ENCODE peak calls at places on chromosome 3, in seven cellular contexts. One of them, this sample, is unnamed.

GRCh38 chr3:136490646-136491405 is 240.7 kb downstream of the PCCB start:
- DNase-seq in colonic mucosa: no peak
- DNase-seq in lower lobe of right lung: no peak
- DNase-seq in endothelial cell of umbilical vein: no peak
- DNase-seq in CD4-positive, alpha-beta T cell: no peak
- DNase-seq in SK-N-SH: no peak
- DNase-seq in body of pancreas: no peak
- DNase-seq in this sample: no peak

GRCh38 chr3:14170569-14171159 is 7.7 kb downstream of the XPC start:
- DNase-seq in endothelial cell of umbilical vein: peak
- DNase-seq in body of pancreas: no peak
- DNase-seq in colonic mucosa: no peak
- DNase-seq in SK-N-SH: no peak
- DNase-seq in CD4-positive, alpha-beta T cell: no peak
- DNase-seq in lower lobe of right lung: no peak
- DNase-seq in this sample: no peak

GRCh38 chr3:45176912-45177311 is 30.7 kb upstream of the CDCP1 start:
- DNase-seq in body of pancreas: no peak
- DNase-seq in CD4-positive, alpha-beta T cell: no peak
- DNase-seq in SK-N-SH: no peak
- DNase-seq in endothelial cell of umbilical vein: no peak
- DNase-seq in colonic mucosa: no peak
- DNase-seq in lower lobe of right lung: no peak
- DNase-seq in this sample: no peak

GRCh38 chr3:139032326-139033002 is 11.7 kb upstream of the PRR23B start:
- DNase-seq in SK-N-SH: no peak
- DNase-seq in colonic mucosa: no peak
- DNase-seq in lower lobe of right lung: no peak
- DNase-seq in body of pancreas: no peak
- DNase-seq in CD4-positive, alpha-beta T cell: no peak
- DNase-seq in endothelial cell of umbilical vein: no peak
- DNase-seq in this sample: no peak

GRCh38 chr3:112415390-112415789 is 82.4 kb downstream of the CD200 start:
- DNase-seq in body of pancreas: no peak
- DNase-seq in SK-N-SH: no peak
- DNase-seq in lower lobe of right lung: no peak
- DNase-seq in CD4-positive, alpha-beta T cell: no peak
- DNase-seq in endothelial cell of umbilical vein: no peak
- DNase-seq in colonic mucosa: no peak
- DNase-seq in this sample: no peak

GRCh38 chr3:14295777-14296176 is 106.6 kb upstream of the SLC6A6 start:
- DNase-seq in lower lobe of right lung: no peak
- DNase-seq in colonic mucosa: no peak
- DNase-seq in CD4-positive, alpha-beta T cell: no peak
- DNase-seq in SK-N-SH: no peak
- DNase-seq in endothelial cell of umbilical vein: no peak
- DNase-seq in body of pancreas: no peak
- DNase-seq in this sample: no peak

GRCh38 chr3:139121513-139122220 is 77.0 kb upstream of the PRR23C start:
- DNase-seq in lower lobe of right lung: no peak
- DNase-seq in colonic mucosa: peak
- DNase-seq in CD4-positive, alpha-beta T cell: no peak
- DNase-seq in endothelial cell of umbilical vein: no peak
- DNase-seq in body of pancreas: peak
- DNase-seq in SK-N-SH: no peak
- DNase-seq in this sample: peak

GRCh38 chr3:177594096-177594495 is 396.8 kb upstream of the TBL1XR1 start:
- DNase-seq in endothelial cell of umbilical vein: no peak
- DNase-seq in CD4-positive, alpha-beta T cell: no peak
- DNase-seq in body of pancreas: no peak
- DNase-seq in SK-N-SH: no peak
- DNase-seq in lower lobe of right lung: no peak
- DNase-seq in colonic mucosa: peak
- DNase-seq in this sample: no peak

GRCh38 chr3:32334675-32335074 is 57.0 kb upstream of the CMTM7 start:
- DNase-seq in lower lobe of right lung: no peak
- DNase-seq in SK-N-SH: no peak
- DNase-seq in CD4-positive, alpha-beta T cell: peak
- DNase-seq in endothelial cell of umbilical vein: no peak
- DNase-seq in body of pancreas: no peak
- DNase-seq in colonic mucosa: no peak
- DNase-seq in this sample: no peak

GRCh38 chr3:49792371-49793150 is 6.2 kb upstream of the IP6K1 start:
- DNase-seq in CD4-positive, alpha-beta T cell: no peak
- DNase-seq in body of pancreas: no peak
- DNase-seq in lower lobe of right lung: no peak
- DNase-seq in colonic mucosa: no peak
- DNase-seq in SK-N-SH: peak
- DNase-seq in endothelial cell of umbilical vein: no peak
- DNase-seq in this sample: no peak

GRCh38 chr3:123522666-123523412 is 62.0 kb downstream of the HACD2 start:
- DNase-seq in CD4-positive, alpha-beta T cell: peak
- DNase-seq in SK-N-SH: no peak
- DNase-seq in endothelial cell of umbilical vein: peak
- DNase-seq in colonic mucosa: no peak
- DNase-seq in lower lobe of right lung: no peak
- DNase-seq in body of pancreas: no peak
- DNase-seq in this sample: no peak

GRCh38 chr3:15812183-15812582 is 14.4 kb upstream of the ANKRD28 start:
- DNase-seq in CD4-positive, alpha-beta T cell: no peak
- DNase-seq in SK-N-SH: peak
- DNase-seq in body of pancreas: no peak
- DNase-seq in colonic mucosa: no peak
- DNase-seq in lower lobe of right lung: no peak
- DNase-seq in endothelial cell of umbilical vein: peak
- DNase-seq in this sample: no peak

GRCh38 chr3:15810702-15811101 is 12.9 kb upstream of the ANKRD28 start:
- DNase-seq in CD4-positive, alpha-beta T cell: no peak
- DNase-seq in SK-N-SH: no peak
- DNase-seq in body of pancreas: no peak
- DNase-seq in endothelial cell of umbilical vein: peak
- DNase-seq in lower lobe of right lung: no peak
- DNase-seq in colonic mucosa: peak
- DNase-seq in this sample: no peak

GRCh38 chr3:15819576-15819975 is 21.8 kb upstream of the ANKRD28 start:
- DNase-seq in endothelial cell of umbilical vein: no peak
- DNase-seq in body of pancreas: no peak
- DNase-seq in SK-N-SH: no peak
- DNase-seq in CD4-positive, alpha-beta T cell: no peak
- DNase-seq in colonic mucosa: no peak
- DNase-seq in lower lobe of right lung: no peak
- DNase-seq in this sample: no peak

GRCh38 chr3:15819043-15819442 is 21.3 kb upstream of the ANKRD28 start:
- DNase-seq in SK-N-SH: no peak
- DNase-seq in body of pancreas: no peak
- DNase-seq in lower lobe of right lung: no peak
- DNase-seq in colonic mucosa: no peak
- DNase-seq in endothelial cell of umbilical vein: no peak
- DNase-seq in CD4-positive, alpha-beta T cell: no peak
- DNase-seq in this sample: no peak

DNA sequence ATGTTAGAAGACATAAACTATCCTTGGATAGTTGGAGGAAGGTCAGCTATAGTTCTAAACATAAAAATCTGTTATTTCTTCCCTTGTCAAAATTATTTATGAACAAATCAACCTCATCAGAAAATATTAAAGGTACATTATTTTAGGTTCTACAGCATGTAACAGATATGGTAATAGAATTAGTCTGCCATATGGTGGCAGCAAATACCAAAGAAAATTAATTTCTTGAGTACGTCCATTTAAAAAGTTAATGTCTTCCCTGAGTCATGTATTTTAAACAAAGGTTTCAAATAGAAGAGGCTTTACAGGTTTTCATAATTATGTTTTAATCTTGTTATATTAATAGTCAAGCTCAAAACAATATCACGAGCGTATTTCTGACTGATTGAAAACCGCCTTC is 17.9 kb upstream of the ANKRD28 start:
- DNase-seq in colonic mucosa: no peak
- DNase-seq in SK-N-SH: peak
- DNase-seq in CD4-positive, alpha-beta T cell: no peak
- DNase-seq in body of pancreas: no peak
- DNase-seq in endothelial cell of umbilical vein: peak
- DNase-seq in lower lobe of right lung: no peak
- DNase-seq in this sample: no peak
- TF ChIP-seq CTCF in colonic mucosa: no peak
- TF ChIP-seq CTCF in SK-N-SH: peak
- TF ChIP-seq CTCF in CD4-positive, alpha-beta T cell: peak
- TF ChIP-seq CTCF in body of pancreas: peak
- TF ChIP-seq CTCF in endothelial cell of umbilical vein: peak
- TF ChIP-seq CTCF in lower lobe of right lung: peak
- TF ChIP-seq CTCF in this sample: peak

GRCh38 chr3:20064796-20065564 is 24.7 kb downstream of the KAT2B start:
- DNase-seq in SK-N-SH: no peak
- DNase-seq in colonic mucosa: no peak
- DNase-seq in endothelial cell of umbilical vein: no peak
- DNase-seq in body of pancreas: no peak
- DNase-seq in CD4-positive, alpha-beta T cell: no peak
- DNase-seq in lower lobe of right lung: no peak
- DNase-seq in this sample: no peak

GRCh38 chr3:20066848-20067617 is 26.8 kb downstream of the KAT2B start:
- DNase-seq in CD4-positive, alpha-beta T cell: no peak
- DNase-seq in lower lobe of right lung: no peak
- DNase-seq in colonic mucosa: no peak
- DNase-seq in SK-N-SH: no peak
- DNase-seq in endothelial cell of umbilical vein: peak
- DNase-seq in body of pancreas: no peak
- DNase-seq in this sample: no peak

GRCh38 chr3:20064387-20064786 is 24.1 kb downstream of the KAT2B start:
- DNase-seq in SK-N-SH: no peak
- DNase-seq in lower lobe of right lung: no peak
- DNase-seq in colonic mucosa: no peak
- DNase-seq in CD4-positive, alpha-beta T cell: no peak
- DNase-seq in endothelial cell of umbilical vein: no peak
- DNase-seq in body of pancreas: no peak
- DNase-seq in this sample: no peak

GRCh38 chr3:20068512-20069177 is 28.4 kb downstream of the KAT2B start:
- DNase-seq in SK-N-SH: no peak
- DNase-seq in colonic mucosa: no peak
- DNase-seq in lower lobe of right lung: no peak
- DNase-seq in body of pancreas: no peak
- DNase-seq in CD4-positive, alpha-beta T cell: no peak
- DNase-seq in endothelial cell of umbilical vein: no peak
- DNase-seq in this sample: no peak

GRCh38 chr3:20066079-20066478 is 25.8 kb downstream of the KAT2B start:
- DNase-seq in SK-N-SH: no peak
- DNase-seq in endothelial cell of umbilical vein: no peak
- DNase-seq in body of pancreas: no peak
- DNase-seq in colonic mucosa: no peak
- DNase-seq in lower lobe of right lung: no peak
- DNase-seq in CD4-positive, alpha-beta T cell: no peak
- DNase-seq in this sample: no peak
- H3K27ac ChIP-seq in SK-N-SH: no peak
- H3K27ac ChIP-seq in endothelial cell of umbilical vein: no peak
- H3K27ac ChIP-seq in body of pancreas: no peak
- H3K27ac ChIP-seq in colonic mucosa: no peak
- H3K27ac ChIP-seq in lower lobe of right lung: no peak
- H3K27ac ChIP-seq in CD4-positive, alpha-beta T cell: no peak
- H3K27ac ChIP-seq in this sample: no peak

DNA sequence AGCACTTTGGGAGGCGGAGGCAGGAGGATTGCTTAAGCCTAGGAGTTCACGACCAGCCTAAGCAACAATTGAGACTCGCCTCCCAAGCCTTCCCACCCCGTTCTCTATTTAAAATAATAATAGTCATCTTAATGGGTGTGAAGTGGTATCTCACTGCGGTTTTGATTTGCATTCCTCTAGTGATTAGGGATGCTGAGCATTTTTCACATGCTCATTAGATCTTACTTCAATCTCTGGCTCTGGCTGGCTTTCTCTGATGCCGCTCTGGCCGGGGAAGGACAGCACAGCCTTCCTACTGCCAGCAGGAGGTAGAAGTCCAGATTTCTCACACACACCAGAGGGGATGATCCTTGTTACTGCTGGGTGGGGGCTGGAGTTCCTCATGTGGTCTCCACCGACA is 7.4 kb upstream of the EIF4A2 start:
- DNase-seq in endothelial cell of umbilical vein: no peak
- DNase-seq in lower lobe of right lung: no peak
- DNase-seq in SK-N-SH: no peak
- DNase-seq in body of pancreas: no peak
- DNase-seq in colonic mucosa: no peak
- DNase-seq in CD4-positive, alpha-beta T cell: no peak
- DNase-seq in this sample: no peak
- TF ChIP-seq CTCF in endothelial cell of umbilical vein: no peak
- TF ChIP-seq CTCF in lower lobe of right lung: no peak
- TF ChIP-seq CTCF in SK-N-SH: no peak
- TF ChIP-seq CTCF in body of pancreas: no peak
- TF ChIP-seq CTCF in colonic mucosa: no peak
- TF ChIP-seq CTCF in CD4-positive, alpha-beta T cell: no peak
- TF ChIP-seq CTCF in this sample: no peak

GRCh38 chr3:129601713-129602112 is 4.8 kb downstream of the PLXND1 start:
- DNase-seq in lower lobe of right lung: no peak
- DNase-seq in endothelial cell of umbilical vein: no peak
- DNase-seq in SK-N-SH: no peak
- DNase-seq in CD4-positive, alpha-beta T cell: no peak
- DNase-seq in colonic mucosa: no peak
- DNase-seq in body of pancreas: no peak
- DNase-seq in this sample: no peak

GRCh38 chr3:129600348-129600747 is 6.1 kb downstream of the PLXND1 start:
- DNase-seq in lower lobe of right lung: no peak
- DNase-seq in CD4-positive, alpha-beta T cell: no peak
- DNase-seq in SK-N-SH: no peak
- DNase-seq in endothelial cell of umbilical vein: no peak
- DNase-seq in body of pancreas: no peak
- DNase-seq in colonic mucosa: no peak
- DNase-seq in this sample: no peak

GRCh38 chr3:129603561-129603942 is 2.9 kb downstream of the PLXND1 start:
- DNase-seq in lower lobe of right lung: no peak
- DNase-seq in CD4-positive, alpha-beta T cell: no peak
- DNase-seq in SK-N-SH: no peak
- DNase-seq in body of pancreas: no peak
- DNase-seq in endothelial cell of umbilical vein: no peak
- DNase-seq in colonic mucosa: no peak
- DNase-seq in this sample: no peak

GRCh38 chr3:129602730-129603560 is 3.5 kb downstream of the PLXND1 start:
- DNase-seq in CD4-positive, alpha-beta T cell: no peak
- DNase-seq in SK-N-SH: no peak
- DNase-seq in lower lobe of right lung: peak
- DNase-seq in endothelial cell of umbilical vein: peak
- DNase-seq in body of pancreas: peak
- DNase-seq in colonic mucosa: no peak
- DNase-seq in this sample: peak

GRCh38 chr3:129602309-129602708 is 4.2 kb downstream of the PLXND1 start:
- DNase-seq in endothelial cell of umbilical vein: no peak
- DNase-seq in CD4-positive, alpha-beta T cell: no peak
- DNase-seq in SK-N-SH: no peak
- DNase-seq in body of pancreas: no peak
- DNase-seq in lower lobe of right lung: no peak
- DNase-seq in colonic mucosa: no peak
- DNase-seq in this sample: no peak
- H3K27ac ChIP-seq in endothelial cell of umbilical vein: peak
- H3K27ac ChIP-seq in CD4-positive, alpha-beta T cell: no peak
- H3K27ac ChIP-seq in SK-N-SH: peak
- H3K27ac ChIP-seq in body of pancreas: peak
- H3K27ac ChIP-seq in lower lobe of right lung: peak
- H3K27ac ChIP-seq in colonic mucosa: peak
- H3K27ac ChIP-seq in this sample: peak

DNA sequence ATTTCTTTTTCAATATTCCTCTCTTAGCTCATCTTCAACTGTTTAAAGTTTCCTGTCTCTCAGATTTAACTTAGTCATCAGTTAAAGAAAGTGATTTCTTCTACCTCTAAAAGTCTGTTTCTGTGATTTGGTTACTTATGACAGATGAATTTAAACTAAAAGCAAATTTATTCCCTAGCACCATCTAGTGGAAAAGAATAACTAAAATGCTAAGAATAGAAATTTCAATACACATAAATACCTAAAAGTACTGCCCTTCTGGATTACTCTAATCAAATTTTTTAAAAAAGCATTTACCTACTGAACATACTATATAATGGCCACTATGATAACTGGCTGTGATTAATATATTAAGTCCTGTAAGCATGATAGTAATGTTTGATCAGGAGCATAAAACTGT is 14.0 kb upstream of the ZCWPW2 start:
- DNase-seq in SK-N-SH: no peak
- DNase-seq in lower lobe of right lung: no peak
- DNase-seq in colonic mucosa: no peak
- DNase-seq in endothelial cell of umbilical vein: no peak
- DNase-seq in body of pancreas: no peak
- DNase-seq in CD4-positive, alpha-beta T cell: no peak
- DNase-seq in this sample: no peak
- TF ChIP-seq CTCF in SK-N-SH: peak
- TF ChIP-seq CTCF in lower lobe of right lung: no peak
- TF ChIP-seq CTCF in colonic mucosa: no peak
- TF ChIP-seq CTCF in endothelial cell of umbilical vein: no peak
- TF ChIP-seq CTCF in body of pancreas: no peak
- TF ChIP-seq CTCF in CD4-positive, alpha-beta T cell: peak
- TF ChIP-seq CTCF in this sample: no peak